ENCODE peak calls at places on chromosomes 3 and 15, in nine cellular contexts. Z is NCI-H1105; K is GM12878; T is OCI-LY7; E is NCI-H748 treated with DMSO at 0.1 percent for 48 hours; G is AG08396; D is NCI-H1694 treated with DMSO at 0.1 percent for 48 hours; L is activated T-cell treated with anti-CD3 and anti-CD28 coated beads, Interleukin-2, amount 50 U/mL, for 72 hours; P is fibroblast of the aortic adventitia. R is an unnamed sample.

GRCh38 chr3:198079771-198080520 is 119.9 kb downstream of the LMLN start:
- DNase-seq in Z (peak; percentile 15), K (no peak), T (peak; percentile 34), E (no peak), G (peak; percentile 10), D (no peak), L (peak; percentile 50), P (no peak), R (no peak)

GRCh38 chr3:134697830-134698699 is 47.2 kb upstream of the KY start:
- DNase-seq in Z (no peak), K (no peak), T (no peak), E (no peak), G (no peak), D (no peak), L (no peak), P (peak; percentile 47), R (peak; percentile 75)

GRCh38 chr15:76177491-76178040 is 117.8 kb downstream of the TMEM266 start:
- DNase-seq in Z (no peak), K (no peak), T (no peak), E (no peak), G (peak; percentile 82), D (no peak), L (no peak), P (peak; percentile 74), R (no peak)

GRCh38 chr15:76330281-76330680 is 6.3 kb upstream of the ISL2 start:
- DNase-seq in Z (no peak), K (no peak), T (no peak), E (no peak), G (peak; percentile 81), D (no peak), L (no peak), P (peak; percentile 73), R (peak; percentile 4)

GRCh38 chr3:96478496-96478895 is 335.9 kb upstream of the EPHA6 start:
- DNase-seq in Z (no peak), K (no peak), T (no peak), E (no peak), G (no peak), D (no peak), L (no peak), P (no peak), R (no peak)

GRCh38 chr3:73586190-73586589 is 38.6 kb downstream of the PDZRN3 start:
- DNase-seq in Z (no peak), K (no peak), T (no peak), E (no peak), G (no peak), D (no peak), L (no peak), P (no peak), R (no peak)

GRCh38 chr15:25736451-25736850 is 126.7 kb downstream of the ATP10A start:
- DNase-seq in Z (no peak), K (no peak), T (no peak), E (no peak), G (peak; percentile 23), D (no peak), L (no peak), P (peak; percentile 20), R (no peak)

GRCh38 chr3:16399473-16399872 is 114.0 kb downstream of the RFTN1 start:
- DNase-seq in Z (no peak), K (no peak), T (peak; percentile 17), E (no peak), G (peak; percentile 59), D (peak; percentile 43), L (no peak), P (peak; percentile 89), R (peak; percentile 51)

GRCh38 chr3:67614195-67614594 is 40.2 kb downstream of the SUCLG2 start:
- DNase-seq in Z (no peak), K (no peak), T (no peak), E (no peak), G (no peak), D (no peak), L (no peak), P (no peak), R (no peak)

GRCh38 chr15:99692825-99693224 is 40.4 kb downstream of the LYSMD4 start:
- DNase-seq in Z (no peak), K (no peak), T (no peak), E (no peak), G (no peak), D (no peak), L (no peak), P (no peak), R (no peak)

GRCh38 chr15:55780292-55780691 is 37.3 kb upstream of the PRTG start:
- DNase-seq in Z (no peak), K (no peak), T (no peak), E (no peak), G (no peak), D (no peak), L (no peak), P (no peak), R (no peak)

GRCh38 chr15:85542895-85543331 is 162.5 kb downstream of the AKAP13 start:
- DNase-seq in Z (peak; percentile 32), K (no peak), T (no peak), E (peak; percentile 91), G (no peak), D (no peak), L (peak; percentile 35), P (no peak), R (no peak)

GRCh38 chr3:171953300-171954022 is 85.9 kb upstream of the FNDC3B start:
- DNase-seq in Z (no peak), K (no peak), T (no peak), E (no peak), G (no peak), D (no peak), L (no peak), P (no peak), R (no peak)

GRCh38 chr3:187976361-187976900 is 177.5 kb upstream of the LPP start:
- DNase-seq in Z (no peak), K (no peak), T (peak; percentile 82), E (no peak), G (no peak), D (no peak), L (peak; percentile 67), P (no peak), R (no peak)

GRCh38 chr15:69574506-69574905 is 121.9 kb downstream of the RPLP1 start:
- DNase-seq in Z (no peak), K (no peak), T (no peak), E (no peak), G (no peak), D (no peak), L (no peak), P (no peak), R (no peak)

GRCh38 chr15:80105193-80105984 is 45.9 kb downstream of the ZFAND6 start:
- DNase-seq in Z (no peak), K (no peak), T (no peak), E (no peak), G (peak; percentile 9), D (no peak), L (no peak), P (peak; percentile 65), R (no peak)

GRCh38 chr3:178802993-178803693 is 266.9 kb downstream of the KCNMB2 start:
- DNase-seq in Z (peak; percentile 85), K (no peak), T (no peak), E (peak; percentile 67), G (no peak), D (no peak), L (no peak), P (no peak), R (peak; percentile 18)

GRCh38 chr3:98259707-98260106 is 4.3 kb upstream of the OR5H6 start:
- DNase-seq in Z (no peak), K (no peak), T (peak; percentile 16), E (no peak), G (no peak), D (no peak), L (peak; percentile 1), P (no peak), R (no peak)

GRCh38 chr15:94709319-94709718 is 478.0 kb downstream of the MCTP2 start:
- DNase-seq in Z (no peak), K (no peak), T (no peak), E (no peak), G (no peak), D (no peak), L (no peak), P (no peak), R (no peak)

GRCh38 chr15:60381148-60381788 is 16.5 kb downstream of the ANXA2 start:
- DNase-seq in Z (no peak), K (no peak), T (no peak), E (no peak), G (no peak), D (no peak), L (no peak), P (peak; percentile 71), R (no peak)